ENCODE peak calls at places on chromosomes 1 and 21, in five cellular contexts. I, B, D, T and Z are unnamed samples. For H3K4me1 and H3K9me3, the result is how much of the 10 kb centered on the place peaks cover.

GRCh38 chr1:81209471-81209870 is 591.3 kb upstream of the ADGRL2 start:
- DNase-seq in D (no peak), B (no peak), T (no peak), I (no peak), Z (no peak)

GRCh38 chr1:198598796-198599321 is 40.0 kb upstream of the PTPRC start:
- DNase-seq in D (no peak), T (no peak), B (no peak), I (no peak), Z (no peak)

GRCh38 chr1:98099501-98099900 is 178.7 kb upstream of the DPYD start:
- DNase-seq in B (no peak), T (no peak), I (no peak), D (no peak), Z (no peak)

GRCh38 chr1:40024671-40025070 is 15.9 kb upstream of the CAP1 start:
- DNase-seq in D (no peak), B (no peak), T (no peak), I (no peak), Z (no peak)

GRCh38 chr21:28084951-28085350 is 907.7 kb downstream of the LTN1 start:
- DNase-seq in D (no peak), I (no peak), B (no peak), T (no peak), Z (no peak)

GRCh38 chr1:232684331-232685105 is 54.6 kb upstream of the SIPA1L2 start:
- DNase-seq in B (no peak), T (no peak), I (no peak), D (no peak), Z (no peak)

GRCh38 chr1:6396998-6397397 is 3.4 kb upstream of the ACOT7 start:
- DNase-seq in D (no peak), B (no peak), I (no peak), T (no peak), Z (peak)

GRCh38 chr1:109388208-109388711 is 9.5 kb downstream of the SORT1 start:
- DNase-seq in D (no peak), T (no peak), I (no peak), B (no peak), Z (no peak)

GRCh38 chr1:17603091-17603841 is 63.8 kb downstream of the ARHGEF10L start:
- DNase-seq in B (no peak), D (no peak), I (no peak), T (no peak), Z (no peak)

GRCh38 chr1:189374816-189375215 is 1102.8 kb downstream of the BRINP3 start:
- DNase-seq in B (no peak), I (no peak), T (no peak), D (no peak), Z (no peak)

GRCh38 chr1:94539496-94539895 is 2.1 kb downstream of the F3 start:
- DNase-seq in T (no peak), B (no peak), D (no peak), I (no peak), Z (no peak)

GRCh38 chr1:166601650-166602049 is 237.6 kb upstream of the POGK start:
- DNase-seq in I (no peak), B (no peak), D (no peak), T (no peak), Z (no peak)

GRCh38 chr1:10687142-10687715 is 109.2 kb downstream of the CASZ1 start:
- DNase-seq in D (no peak), T (no peak), B (no peak), I (no peak), Z (no peak)
- H3K4me1 ChIP-seq in D (under half), T (half or more), B (half or more), I (under half), Z (under half)

DNA sequence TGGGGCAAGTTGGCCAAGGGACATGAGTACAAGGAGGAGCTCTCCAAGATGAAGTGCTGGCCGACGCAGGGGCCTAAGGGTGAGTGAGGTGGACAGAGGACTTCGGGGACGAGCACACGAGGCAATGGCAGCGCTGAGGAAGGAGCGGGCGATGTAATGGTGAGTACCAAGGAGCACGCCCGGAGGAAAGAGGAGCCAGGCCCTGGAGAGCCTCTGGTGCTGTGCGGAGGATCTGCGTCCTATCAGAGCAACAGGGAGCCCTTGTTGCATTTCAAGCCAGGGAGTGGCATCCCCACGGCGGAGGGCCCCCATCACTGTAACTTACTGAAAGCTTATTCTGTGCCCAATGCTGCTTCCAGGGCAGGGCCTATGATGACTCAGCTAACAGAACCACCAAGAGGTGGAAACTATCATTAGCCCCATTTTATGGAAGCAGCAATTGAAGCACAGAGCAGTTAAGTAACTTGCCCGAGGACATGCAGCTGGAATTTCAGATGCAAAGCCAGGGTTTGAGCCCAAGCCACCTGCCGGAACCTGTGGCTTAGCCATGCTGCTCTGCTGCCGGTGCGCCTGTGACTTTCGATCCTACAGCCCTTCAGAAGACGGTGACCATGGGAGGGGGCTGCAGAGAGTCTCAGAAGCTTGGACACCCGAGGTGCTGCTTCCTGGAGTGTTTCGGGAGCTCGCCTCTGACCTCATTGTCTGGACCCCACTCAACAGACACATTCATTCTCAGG is 17.6 kb upstream of the AJAP1 start:
- DNase-seq in D (no peak), B (no peak), I (peak), T (no peak), Z (no peak)
- H3K9me3 ChIP-seq in D (under half), B (under half), I (under half), T (under half), Z (under half)

DNA sequence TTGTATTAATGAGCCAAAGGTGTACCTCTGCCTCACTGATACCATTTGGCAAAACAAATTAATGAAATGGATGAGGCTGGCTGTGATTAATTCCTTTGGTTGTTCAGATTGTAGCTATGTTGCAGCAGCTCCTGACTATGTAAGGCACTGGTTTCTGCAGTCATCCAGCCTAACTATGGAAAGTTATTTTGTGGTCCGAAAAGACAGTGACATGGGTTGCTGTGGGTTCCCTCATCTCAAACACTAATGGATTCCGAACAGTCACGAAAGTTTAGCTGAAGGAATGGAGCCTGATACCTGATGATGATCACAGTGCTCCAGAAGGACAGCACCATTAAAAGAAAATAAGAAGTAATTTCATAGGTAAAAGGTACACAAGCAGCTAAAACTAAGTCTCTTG is 42.6 kb downstream of the WASF2 start:
- DNase-seq in T (no peak), I (no peak), B (no peak), D (no peak), Z (no peak)
- H3K4me1 ChIP-seq in T (under half), I (under half), B (half or more), D (under half), Z (under half)

GRCh38 chr1:152697701-152698600 is at the start of gene LCE2A:
- DNase-seq in I (no peak), T (no peak), B (no peak), D (no peak), Z (no peak)
- H3K9me3 ChIP-seq in I (under half), T (under half), B (under half), D (under half), Z (under half)

DNA sequence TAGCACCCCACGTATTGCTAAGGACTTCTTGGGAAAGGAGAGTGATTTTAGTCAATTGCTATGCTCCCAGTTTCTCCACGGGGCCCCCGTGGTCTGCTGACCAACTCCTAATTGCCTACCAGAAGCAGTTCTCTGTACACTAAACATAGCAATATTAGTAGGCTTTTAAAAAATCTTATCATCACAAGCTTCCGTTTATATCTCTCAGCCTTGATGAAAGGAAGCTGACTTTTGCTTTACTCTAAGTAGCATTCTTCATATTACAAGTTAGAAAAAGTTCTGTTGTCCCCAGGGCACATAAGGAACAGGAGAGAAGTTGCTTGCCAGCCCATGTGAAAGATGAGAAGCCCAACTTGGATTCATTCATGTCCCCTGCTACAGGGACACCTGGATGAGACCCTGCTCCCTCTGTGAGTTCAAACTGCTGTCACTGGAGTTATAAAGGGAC is 29.3 kb downstream of the TGFB2 start:
- DNase-seq in I (no peak), T (no peak), B (no peak), D (no peak), Z (no peak)
- H3K4me1 ChIP-seq in I (under half), T (under half), B (half or more), D (under half), Z (under half)

GRCh38 chr21:40603774-40604173 is 243.2 kb downstream of the DSCAM start:
- DNase-seq in T (no peak), D (no peak), B (no peak), I (no peak), Z (no peak)
- H3K9me3 ChIP-seq in T (under half), D (under half), B (under half), I (under half), Z (under half)